ENCODE peak calls at places on chromosomes 2 and 18, in seven cellular contexts. E, B, L, I, X, S and N are unnamed samples.
A peak's percentile ranks its signal among the peaks of the same experiment; 100 is the strongest.

GRCh38 chr2:66430906-66431619 is 3.9 kb upstream of the MEIS1 start:
- DNase-seq in E (no peak), B (no peak), L (no peak), I (peak; percentile 34), X (peak; percentile 52), S (no peak), N (no peak)

GRCh38 chr2:37000273-37000780 is 34.0 kb upstream of the STRN start:
- DNase-seq in E (no peak), B (no peak), L (no peak), I (no peak), X (no peak), S (no peak), N (no peak)

GRCh38 chr2:26913599-26914285 is 56.7 kb upstream of the MAPRE3 start:
- DNase-seq in E (no peak), B (no peak), L (no peak), I (no peak), X (peak; percentile 18), S (no peak), N (no peak)

GRCh38 chr18:70172225-70172624 is 33.3 kb downstream of the RTTN start:
- DNase-seq in E (no peak), B (no peak), L (no peak), I (no peak), X (no peak), S (no peak), N (no peak)

GRCh38 chr2:181586569-181587076 is 70.3 kb downstream of the CERKL start:
- DNase-seq in E (no peak), B (no peak), L (no peak), I (no peak), X (peak; percentile 7), S (no peak), N (no peak)

GRCh38 chr2:120486441-120486840 is 140.5 kb downstream of the INHBB start:
- DNase-seq in E (no peak), B (no peak), L (no peak), I (no peak), X (no peak), S (no peak), N (no peak)

GRCh38 chr2:143901185-143901842 is 618.6 kb downstream of the ZEB2 start:
- DNase-seq in E (peak; percentile 51), B (no peak), L (peak; percentile 46), I (no peak), X (no peak), S (no peak), N (no peak)

GRCh38 chr18:79878741-79879358 is 72.6 kb downstream of the SLC66A2 start:
- DNase-seq in E (no peak), B (no peak), L (no peak), I (peak; percentile 9), X (no peak), S (no peak), N (no peak)

GRCh38 chr2:98295721-98296414 is 50.4 kb upstream of the CNGA3 start:
- DNase-seq in E (no peak), B (no peak), L (no peak), I (no peak), X (no peak), S (no peak), N (no peak)

GRCh38 chr2:9745153-9745899 is 97.9 kb upstream of the TAF1B start:
- DNase-seq in E (no peak), B (no peak), L (no peak), I (no peak), X (no peak), S (no peak), N (no peak)

DNA sequence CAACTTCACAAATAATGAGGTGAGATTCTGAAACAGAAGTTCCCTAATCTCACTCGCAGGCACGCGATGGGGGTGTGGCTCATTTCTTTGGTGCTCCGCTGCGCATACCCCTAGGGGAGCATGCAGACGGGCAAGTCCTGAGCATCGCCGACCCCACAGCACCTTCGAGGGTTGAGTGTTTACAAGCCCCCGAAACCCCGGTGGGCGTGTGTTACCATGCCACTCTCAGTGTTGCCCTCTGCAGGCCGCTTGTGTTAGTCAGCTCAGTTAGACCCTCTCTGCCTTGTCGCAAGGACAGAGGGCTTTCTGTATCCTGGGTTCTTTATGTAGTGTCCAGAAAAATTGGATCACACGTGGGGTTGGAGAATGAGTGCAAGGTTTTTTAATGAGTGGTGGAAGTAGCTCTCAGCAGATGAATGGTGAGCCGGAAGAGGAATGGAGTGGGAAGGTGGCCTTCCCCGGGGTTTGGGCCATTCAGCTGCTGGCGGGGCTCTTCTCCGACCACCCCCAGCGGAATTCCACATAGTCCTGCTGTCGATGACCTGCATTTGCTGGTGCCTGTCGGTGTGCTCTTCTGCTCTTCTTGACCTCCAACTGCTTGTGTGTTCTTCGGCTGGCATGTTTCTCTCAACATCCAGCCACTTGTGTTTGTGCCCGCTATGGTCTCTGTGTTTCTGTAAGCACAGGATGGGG is 191.3 kb downstream of the RPRM start:
- DNase-seq in E (peak; percentile 47), B (no peak), L (no peak), I (peak; percentile 25), X (peak; percentile 90), S (no peak), N (no peak)
- TF ChIP-seq CTCF in E (peak; percentile 81), B (peak; percentile 41), L (no peak), I (peak; percentile 19), X (peak; percentile 77), S (no peak), N (no peak)

GRCh38 chr2:113157897-113158753 is 15.6 kb upstream of the PSD4 start:
- DNase-seq in E (no peak), B (no peak), L (no peak), I (no peak), X (no peak), S (no peak), N (no peak)
- TF ChIP-seq CTCF in E (no peak), B (no peak), L (no peak), I (no peak), X (no peak), S (no peak), N (no peak)

GRCh38 chr2:214549946-214550345 is 139.1 kb downstream of the VWC2L start:
- DNase-seq in E (no peak), B (no peak), L (no peak), I (no peak), X (no peak), S (no peak), N (no peak)

GRCh38 chr2:214543386-214543955 is 132.6 kb downstream of the VWC2L start:
- DNase-seq in E (no peak), B (no peak), L (no peak), I (no peak), X (no peak), S (no peak), N (no peak)

GRCh38 chr2:214550774-214551173 is 139.9 kb downstream of the VWC2L start:
- DNase-seq in E (no peak), B (no peak), L (no peak), I (no peak), X (no peak), S (no peak), N (no peak)

GRCh38 chr2:214545881-214546280 is 135.0 kb downstream of the VWC2L start:
- DNase-seq in E (no peak), B (no peak), L (no peak), I (no peak), X (no peak), S (no peak), N (no peak)

GRCh38 chr2:214547931-214548330 is 137.1 kb downstream of the VWC2L start:
- DNase-seq in E (no peak), B (no peak), L (no peak), I (no peak), X (no peak), S (no peak), N (no peak)
- TF ChIP-seq CTCF in E (no peak), B (no peak), L (no peak), I (no peak), X (no peak), S (no peak), N (no peak)

GRCh38 chr2:74440378-74441110 is 1.2 kb downstream of the RTKN start:
- DNase-seq in E (peak; percentile 80), B (peak; percentile 98), L (peak; percentile 48), I (peak; percentile 84), X (peak; percentile 94), S (peak; percentile 35), N (peak; percentile 42)
- TF ChIP-seq CTCF in E (no peak), B (no peak), L (no peak), I (peak; percentile 42), X (peak; percentile 32), S (no peak), N (no peak)

DNA sequence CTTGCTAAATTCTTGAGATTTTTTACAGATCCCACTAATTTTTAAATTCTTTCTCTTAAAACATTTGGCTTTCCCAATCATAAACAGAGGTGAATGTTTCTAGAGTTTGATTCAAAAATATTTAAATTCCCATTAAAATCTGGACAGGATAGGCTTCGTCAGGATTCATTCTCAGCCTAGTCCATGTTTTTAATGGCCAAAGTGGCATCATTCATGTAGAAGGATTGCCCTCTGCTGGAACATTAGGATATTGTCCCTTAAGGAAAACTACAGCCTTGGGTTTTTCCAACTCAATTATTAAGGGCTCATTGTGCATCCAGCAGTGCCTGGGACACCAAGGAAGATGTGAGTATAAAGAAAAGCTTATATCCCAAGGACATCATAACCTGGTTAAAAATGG is 71.7 kb downstream of the TPGS2 start:
- DNase-seq in E (peak; percentile 44), B (peak; percentile 40), L (peak; percentile 59), I (no peak), X (peak; percentile 71), S (no peak), N (no peak)
- TF ChIP-seq CTCF in E (peak; percentile 71), B (peak; percentile 38), L (peak; percentile 66), I (peak; percentile 74), X (peak; percentile 70), S (no peak), N (no peak)

DNA sequence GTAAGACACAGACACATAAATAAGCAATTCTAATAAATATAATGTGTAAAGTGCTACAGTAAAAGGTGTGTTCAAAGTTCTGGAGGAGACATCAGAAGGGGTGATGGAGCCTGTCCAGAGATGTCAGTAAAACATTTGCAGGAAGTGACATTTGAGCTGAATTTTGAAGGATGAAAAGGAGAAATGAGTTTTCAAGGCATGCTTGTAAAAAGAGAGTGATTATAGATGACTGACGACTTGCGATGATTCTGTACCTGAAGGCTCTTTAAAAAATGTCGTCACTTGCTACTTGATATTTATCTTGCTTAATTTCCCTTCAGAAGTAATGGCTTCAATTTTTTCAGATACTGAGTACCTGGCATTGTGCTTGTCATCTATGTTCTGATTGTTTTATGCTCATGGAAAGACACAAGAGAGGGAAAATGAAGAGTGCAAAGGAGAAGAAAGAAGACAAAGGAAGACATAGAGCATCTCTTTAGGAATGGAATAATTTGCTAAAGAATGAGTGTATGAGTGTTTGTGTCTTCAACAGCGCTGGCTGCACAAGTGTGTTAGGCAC is 73.9 kb downstream of the PLA2R1 start:
- DNase-seq in E (no peak), B (no peak), L (no peak), I (no peak), X (no peak), S (no peak), N (no peak)
- TF ChIP-seq CTCF in E (no peak), B (no peak), L (no peak), I (no peak), X (no peak), S (no peak), N (no peak)

DNA sequence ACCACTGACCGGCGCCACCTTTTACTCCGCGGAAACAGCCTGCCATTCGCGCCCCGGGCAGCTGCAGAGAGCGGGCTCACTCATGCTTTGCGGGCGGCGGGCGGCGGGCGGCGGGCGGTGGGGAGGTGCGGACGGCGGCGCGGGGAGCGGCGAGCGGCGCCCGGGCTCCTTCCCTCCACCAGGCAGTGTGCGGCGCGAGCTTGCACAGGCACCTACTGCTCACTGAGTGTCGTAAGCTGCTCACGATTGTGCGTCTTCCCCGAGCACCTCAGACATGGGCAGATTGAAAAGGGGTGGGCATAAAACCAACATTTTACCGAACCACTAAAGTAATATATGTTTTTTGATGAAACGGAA is at the start of gene LRRTM1:
- DNase-seq in E (no peak), B (peak; percentile 42), L (no peak), I (no peak), X (peak; percentile 70), S (no peak), N (no peak)
- TF ChIP-seq CTCF in E (no peak), B (no peak), L (no peak), I (no peak), X (no peak), S (no peak), N (no peak)